ENCODE peak calls at places on chromosomes 5 and 9, in seven cellular contexts. One of them, this sample, is unnamed.

GRCh38 chr9:38432922-38433510 is 8.8 kb upstream of the IGFBPL1 start:
- DNase-seq in esophagus squamous epithelium: no peak
- DNase-seq in uterus: no peak
- DNase-seq in psoas muscle: no peak
- DNase-seq in CD8-positive, alpha-beta memory T cell: peak; percentile 10
- DNase-seq in lung: no peak
- DNase-seq in transverse colon: no peak
- DNase-seq in this sample: no peak

GRCh38 chr5:104421431-104421830 is 858.8 kb upstream of the NUDT12 start:
- DNase-seq in esophagus squamous epithelium: no peak
- DNase-seq in uterus: no peak
- DNase-seq in psoas muscle: no peak
- DNase-seq in CD8-positive, alpha-beta memory T cell: no peak
- DNase-seq in lung: no peak
- DNase-seq in transverse colon: no peak
- DNase-seq in this sample: no peak

GRCh38 chr9:68507098-68507795 is 33.4 kb downstream of the TMEM252 start:
- DNase-seq in esophagus squamous epithelium: no peak
- DNase-seq in uterus: peak; percentile 52
- DNase-seq in psoas muscle: no peak
- DNase-seq in CD8-positive, alpha-beta memory T cell: no peak
- DNase-seq in lung: no peak
- DNase-seq in transverse colon: no peak
- DNase-seq in this sample: no peak

GRCh38 chr9:115591584-115591984 is 473.6 kb upstream of the TNC start:
- DNase-seq in esophagus squamous epithelium: no peak
- DNase-seq in uterus: peak; percentile 82
- DNase-seq in psoas muscle: peak; percentile 60
- DNase-seq in CD8-positive, alpha-beta memory T cell: no peak
- DNase-seq in lung: peak; percentile 71
- DNase-seq in transverse colon: peak; percentile 59
- DNase-seq in this sample: peak; percentile 80

GRCh38 chr9:115142502-115143265 is 24.7 kb upstream of the TNC start:
- DNase-seq in esophagus squamous epithelium: no peak
- DNase-seq in uterus: no peak
- DNase-seq in psoas muscle: no peak
- DNase-seq in CD8-positive, alpha-beta memory T cell: no peak
- DNase-seq in lung: no peak
- DNase-seq in transverse colon: no peak
- DNase-seq in this sample: no peak

GRCh38 chr9:99035313-99035712 is 69.6 kb upstream of the TGFBR1 start:
- DNase-seq in esophagus squamous epithelium: no peak
- DNase-seq in uterus: no peak
- DNase-seq in psoas muscle: no peak
- DNase-seq in CD8-positive, alpha-beta memory T cell: no peak
- DNase-seq in lung: no peak
- DNase-seq in transverse colon: no peak
- DNase-seq in this sample: no peak

GRCh38 chr5:113354056-113354455 is 80.7 kb downstream of the TSSK1B start:
- DNase-seq in esophagus squamous epithelium: no peak
- DNase-seq in uterus: no peak
- DNase-seq in psoas muscle: no peak
- DNase-seq in CD8-positive, alpha-beta memory T cell: no peak
- DNase-seq in lung: no peak
- DNase-seq in transverse colon: no peak
- DNase-seq in this sample: no peak

GRCh38 chr9:2489838-2490314 is 131.7 kb upstream of the VLDLR start:
- DNase-seq in esophagus squamous epithelium: no peak
- DNase-seq in uterus: peak; percentile 59
- DNase-seq in psoas muscle: no peak
- DNase-seq in CD8-positive, alpha-beta memory T cell: no peak
- DNase-seq in lung: no peak
- DNase-seq in transverse colon: no peak
- DNase-seq in this sample: no peak

GRCh38 chr5:170632985-170633234 is 129.1 kb downstream of the KCNIP1 start:
- DNase-seq in esophagus squamous epithelium: no peak
- DNase-seq in uterus: peak; percentile 67
- DNase-seq in psoas muscle: peak; percentile 60
- DNase-seq in CD8-positive, alpha-beta memory T cell: peak; percentile 51
- DNase-seq in lung: peak; percentile 57
- DNase-seq in transverse colon: peak; percentile 45
- DNase-seq in this sample: peak; percentile 84

GRCh38 chr5:124030043-124030461 is 518.1 kb downstream of the CSNK1G3 start:
- DNase-seq in esophagus squamous epithelium: no peak
- DNase-seq in uterus: no peak
- DNase-seq in psoas muscle: no peak
- DNase-seq in CD8-positive, alpha-beta memory T cell: no peak
- DNase-seq in lung: no peak
- DNase-seq in transverse colon: no peak
- DNase-seq in this sample: no peak

GRCh38 chr9:32589083-32589713 is 16.2 kb upstream of the NDUFB6 start:
- DNase-seq in esophagus squamous epithelium: no peak
- DNase-seq in uterus: no peak
- DNase-seq in psoas muscle: no peak
- DNase-seq in CD8-positive, alpha-beta memory T cell: no peak
- DNase-seq in lung: no peak
- DNase-seq in transverse colon: no peak
- DNase-seq in this sample: no peak

DNA sequence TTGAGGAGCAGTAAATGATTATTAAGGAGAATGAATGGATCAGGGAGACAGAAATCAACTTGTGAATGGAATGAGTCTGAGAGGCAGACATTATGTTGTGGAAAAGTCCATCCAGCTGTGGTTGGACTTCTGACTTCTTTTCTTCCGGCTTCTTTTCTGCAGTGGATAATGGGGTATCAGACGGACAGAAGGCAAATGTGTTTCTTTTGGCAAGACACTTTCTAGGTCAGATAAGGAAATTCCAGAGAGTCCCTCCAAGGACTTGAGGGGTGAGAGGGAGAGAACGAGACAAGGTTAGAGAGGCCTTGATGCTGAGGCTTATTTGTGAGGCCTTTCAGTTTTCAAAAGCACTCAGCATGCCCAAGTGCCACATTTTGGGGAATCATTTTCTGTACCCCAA is 17.1 kb upstream of the GRHPR start:
- DNase-seq in esophagus squamous epithelium: no peak
- DNase-seq in uterus: no peak
- DNase-seq in psoas muscle: no peak
- DNase-seq in CD8-positive, alpha-beta memory T cell: no peak
- DNase-seq in lung: no peak
- DNase-seq in transverse colon: no peak
- DNase-seq in this sample: no peak
- H3K27ac ChIP-seq in esophagus squamous epithelium: no peak overlapping the region
- H3K27ac ChIP-seq in uterus: no peak overlapping the region
- H3K27ac ChIP-seq in psoas muscle: no peak overlapping the region
- H3K27ac ChIP-seq in CD8-positive, alpha-beta memory T cell: no peak overlapping the region
- H3K27ac ChIP-seq in lung: no peak overlapping the region
- H3K27ac ChIP-seq in transverse colon: no peak overlapping the region
- H3K27ac ChIP-seq in this sample: no peak overlapping the region

DNA sequence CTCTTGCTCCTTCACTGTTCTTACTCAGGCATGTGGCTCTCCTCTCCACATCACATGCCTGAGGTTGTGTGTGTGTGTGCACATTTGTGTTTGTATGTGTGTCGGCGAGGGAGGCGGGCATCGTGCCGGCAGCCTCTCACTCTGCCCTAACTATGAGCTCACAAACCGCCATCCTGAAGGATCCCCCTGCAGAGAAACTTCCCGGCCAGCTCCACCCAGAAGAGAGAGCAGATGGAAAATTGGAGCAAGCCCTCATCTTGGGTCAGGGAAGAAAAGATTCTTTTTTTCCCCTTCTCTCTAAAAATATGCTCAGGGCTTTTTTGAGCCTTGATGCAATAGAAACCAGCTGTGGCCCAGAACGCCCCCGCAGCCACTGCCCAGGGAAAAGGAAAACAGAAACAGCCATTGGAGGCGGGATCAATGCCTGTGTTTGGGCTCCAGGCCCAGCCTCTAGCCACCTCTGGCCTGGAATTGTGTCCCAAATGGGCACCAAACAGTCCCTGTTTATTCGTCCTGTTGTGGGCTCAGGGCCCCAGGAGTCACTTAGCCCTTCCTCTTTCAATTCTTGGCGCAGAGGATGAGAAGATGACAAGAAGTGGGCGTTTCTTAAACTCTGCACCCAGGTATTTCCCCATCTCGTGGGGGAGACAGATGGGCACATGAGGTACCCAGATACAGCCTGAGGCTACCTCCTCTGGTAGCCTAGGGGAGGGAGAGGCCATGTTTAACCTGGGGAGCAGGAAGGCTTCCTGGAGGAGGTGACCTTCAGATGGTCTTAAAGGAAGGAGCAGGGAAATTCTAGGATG is 151.5 kb downstream of the RGS3 start:
- DNase-seq in esophagus squamous epithelium: no peak
- DNase-seq in uterus: peak; percentile 44
- DNase-seq in psoas muscle: peak; percentile 64
- DNase-seq in CD8-positive, alpha-beta memory T cell: no peak
- DNase-seq in lung: no peak
- DNase-seq in transverse colon: no peak
- DNase-seq in this sample: no peak
- H3K27ac ChIP-seq in esophagus squamous epithelium: peak overlapping the region; percentile 62
- H3K27ac ChIP-seq in uterus: peak overlapping the region; percentile 76
- H3K27ac ChIP-seq in psoas muscle: peak overlapping the region; percentile 30
- H3K27ac ChIP-seq in CD8-positive, alpha-beta memory T cell: no peak overlapping the region
- H3K27ac ChIP-seq in lung: peak overlapping the region; percentile 66
- H3K27ac ChIP-seq in transverse colon: peak overlapping the region; percentile 61
- H3K27ac ChIP-seq in this sample: no peak overlapping the region

GRCh38 chr9:36207546-36208012 is 16.9 kb downstream of the CLTA start:
- DNase-seq in esophagus squamous epithelium: no peak
- DNase-seq in uterus: no peak
- DNase-seq in psoas muscle: no peak
- DNase-seq in CD8-positive, alpha-beta memory T cell: no peak
- DNase-seq in lung: no peak
- DNase-seq in transverse colon: no peak
- DNase-seq in this sample: no peak
- H3K27ac ChIP-seq in esophagus squamous epithelium: no peak overlapping the region
- H3K27ac ChIP-seq in uterus: peak overlapping the region; percentile 66
- H3K27ac ChIP-seq in psoas muscle: peak overlapping the region; percentile 65
- H3K27ac ChIP-seq in CD8-positive, alpha-beta memory T cell: peak overlapping the region; percentile 28
- H3K27ac ChIP-seq in lung: no peak overlapping the region
- H3K27ac ChIP-seq in transverse colon: no peak overlapping the region
- H3K27ac ChIP-seq in this sample: no peak overlapping the region

GRCh38 chr9:110911659-110912473 is 126.4 kb downstream of the LPAR1 start:
- DNase-seq in esophagus squamous epithelium: no peak
- DNase-seq in uterus: peak; percentile 62
- DNase-seq in psoas muscle: no peak
- DNase-seq in CD8-positive, alpha-beta memory T cell: no peak
- DNase-seq in lung: no peak
- DNase-seq in transverse colon: no peak
- DNase-seq in this sample: no peak
- H3K27ac ChIP-seq in esophagus squamous epithelium: peak overlapping the region; percentile 62
- H3K27ac ChIP-seq in uterus: peak overlapping the region; percentile 54
- H3K27ac ChIP-seq in psoas muscle: peak overlapping the region; percentile 30
- H3K27ac ChIP-seq in CD8-positive, alpha-beta memory T cell: no peak overlapping the region
- H3K27ac ChIP-seq in lung: no peak overlapping the region
- H3K27ac ChIP-seq in transverse colon: peak overlapping the region; percentile 48
- H3K27ac ChIP-seq in this sample: peak overlapping the region; percentile 66

GRCh38 chr9:91038483-91039124 is 237.0 kb downstream of the SYK start:
- DNase-seq in esophagus squamous epithelium: no peak
- DNase-seq in uterus: no peak
- DNase-seq in psoas muscle: no peak
- DNase-seq in CD8-positive, alpha-beta memory T cell: no peak
- DNase-seq in lung: peak; percentile 21
- DNase-seq in transverse colon: no peak
- DNase-seq in this sample: no peak
- H3K27ac ChIP-seq in esophagus squamous epithelium: no peak overlapping the region
- H3K27ac ChIP-seq in uterus: peak overlapping the region; percentile 81
- H3K27ac ChIP-seq in psoas muscle: no peak overlapping the region
- H3K27ac ChIP-seq in CD8-positive, alpha-beta memory T cell: no peak overlapping the region
- H3K27ac ChIP-seq in lung: peak overlapping the region; percentile 72
- H3K27ac ChIP-seq in transverse colon: peak overlapping the region; percentile 65
- H3K27ac ChIP-seq in this sample: peak overlapping the region; percentile 79

GRCh38 chr5:14191325-14191724 is 48.2 kb downstream of the TRIO start:
- DNase-seq in esophagus squamous epithelium: no peak
- DNase-seq in uterus: no peak
- DNase-seq in psoas muscle: no peak
- DNase-seq in CD8-positive, alpha-beta memory T cell: no peak
- DNase-seq in lung: no peak
- DNase-seq in transverse colon: no peak
- DNase-seq in this sample: no peak
- H3K27ac ChIP-seq in esophagus squamous epithelium: peak overlapping the region; percentile 74
- H3K27ac ChIP-seq in uterus: peak overlapping the region; percentile 56
- H3K27ac ChIP-seq in psoas muscle: peak overlapping the region; percentile 87
- H3K27ac ChIP-seq in CD8-positive, alpha-beta memory T cell: no peak overlapping the region
- H3K27ac ChIP-seq in lung: no peak overlapping the region
- H3K27ac ChIP-seq in transverse colon: peak overlapping the region; percentile 85
- H3K27ac ChIP-seq in this sample: peak overlapping the region; percentile 72

GRCh38 chr5:98938459-98938858 is 9.7 kb upstream of the CHD1 start:
- DNase-seq in esophagus squamous epithelium: no peak
- DNase-seq in uterus: no peak
- DNase-seq in psoas muscle: no peak
- DNase-seq in CD8-positive, alpha-beta memory T cell: no peak
- DNase-seq in lung: no peak
- DNase-seq in transverse colon: no peak
- DNase-seq in this sample: no peak
- H3K27ac ChIP-seq in esophagus squamous epithelium: no peak overlapping the region
- H3K27ac ChIP-seq in uterus: no peak overlapping the region
- H3K27ac ChIP-seq in psoas muscle: no peak overlapping the region
- H3K27ac ChIP-seq in CD8-positive, alpha-beta memory T cell: no peak overlapping the region
- H3K27ac ChIP-seq in lung: no peak overlapping the region
- H3K27ac ChIP-seq in transverse colon: no peak overlapping the region
- H3K27ac ChIP-seq in this sample: no peak overlapping the region

GRCh38 chr5:149447373-149448367 is 68.6 kb upstream of the IL17B start:
- DNase-seq in esophagus squamous epithelium: no peak
- DNase-seq in uterus: no peak
- DNase-seq in psoas muscle: no peak
- DNase-seq in CD8-positive, alpha-beta memory T cell: no peak
- DNase-seq in lung: no peak
- DNase-seq in transverse colon: no peak
- DNase-seq in this sample: no peak
- H3K27ac ChIP-seq in esophagus squamous epithelium: peak overlapping the region; percentile 85
- H3K27ac ChIP-seq in uterus: peak overlapping the region; percentile 93
- H3K27ac ChIP-seq in psoas muscle: peak overlapping the region; percentile 49
- H3K27ac ChIP-seq in CD8-positive, alpha-beta memory T cell: no peak overlapping the region
- H3K27ac ChIP-seq in lung: peak overlapping the region; percentile 77
- H3K27ac ChIP-seq in transverse colon: peak overlapping the region; percentile 91
- H3K27ac ChIP-seq in this sample: no peak overlapping the region